ENCODE peak calls at places on chromosomes 4 and X, in five cellular contexts. O, G, I, Q and F are unnamed samples.

GRCh38 chr4:90419124-90419711 is 292.0 kb downstream of the CCSER1 start:
- DNase-seq in I (peak; percentile 13), G (no peak), O (peak; percentile 14), Q (no peak), F (no peak)

GRCh38 chr4:37625499-37625898 is 60.7 kb downstream of the RELL1 start:
- DNase-seq in I (no peak), Q (no peak), O (no peak), G (no peak), F (no peak)

GRCh38 chrX:118221257-118221656 is 104.6 kb upstream of the KLHL13 start:
- DNase-seq in O (no peak), G (no peak), I (no peak), Q (no peak), F (no peak)

GRCh38 chrX:30538271-30538670 is 39.3 kb downstream of the TASL start:
- DNase-seq in O (no peak), I (no peak), G (no peak), Q (no peak), F (no peak)

GRCh38 chrX:69429339-69430014 is 74.6 kb upstream of the NALF2 start:
- DNase-seq in Q (no peak), G (no peak), I (no peak), O (no peak), F (no peak)

GRCh38 chr4:26083987-26084386 is 170.0 kb downstream of the SMIM20 start:
- DNase-seq in G (peak; percentile 43), I (peak; percentile 63), Q (no peak), O (no peak), F (no peak)

GRCh38 chr4:26181616-26182015 is 139.2 kb upstream of the RBPJ start:
- DNase-seq in I (no peak), O (peak; percentile 1), Q (no peak), G (no peak), F (no peak)

GRCh38 chr4:48079972-48080391 is 54.1 kb downstream of the TXK start:
- DNase-seq in Q (no peak), G (no peak), I (no peak), O (peak; percentile 56), F (no peak)

GRCh38 chr4:33080262-33080661 is 2360.1 kb downstream of the PCDH7 start:
- DNase-seq in G (no peak), Q (no peak), I (peak; percentile 62), O (no peak), F (no peak)

GRCh38 chrX:35439692-35440091 is 358.4 kb upstream of the MAGEB16 start:
- DNase-seq in I (no peak), Q (no peak), O (no peak), G (no peak), F (no peak)

GRCh38 chr4:56200275-56200674 is 187.0 kb downstream of the AASDH start:
- DNase-seq in G (no peak), Q (no peak), I (no peak), O (no peak), F (no peak)

GRCh38 chr4:114481856-114482255 is 116.8 kb upstream of the UGT8 start:
- DNase-seq in O (no peak), G (no peak), I (no peak), Q (no peak), F (no peak)

GRCh38 chrX:34918856-34919255 is 23.7 kb upstream of the FAM47B start:
- DNase-seq in O (peak; percentile 22), Q (no peak), I (peak; percentile 45), G (no peak), F (no peak)

GRCh38 chrX:373641-374471 is 12.9 kb downstream of the PPP2R3B start:
- DNase-seq in G (peak; percentile 34), Q (peak; percentile 20), I (no peak), O (no peak), F (no peak)

GRCh38 chrX:5644786-5645185 is 583.9 kb downstream of the NLGN4X start:
- DNase-seq in O (no peak), Q (no peak), I (no peak), G (no peak), F (no peak)